ENCODE peak calls at places on chromosome 4, in ten cellular contexts. Y is amniotic epithelial cell, X is body of pancreas, L is NCI-H748 treated with DMSO at 0.1 percent for 48 hours, B is ACHN, Q is uterus, R is H1, C is NCI-H2029 treated with DMSO at 0.1 percent for 48 hours, F is glutamatergic neuron, P is NCI-H345. O is an unnamed sample.

GRCh38 chr4:180828455-180829018 is 1414.7 kb upstream of the TENM3 start:
- DNase-seq in P (no peak), Q (no peak), Y (peak), X (peak), R (no peak), L (peak), C (peak), F (no peak), B (peak), O (peak)

GRCh38 chr4:181418491-181418890 is 824.7 kb upstream of the TENM3 start:
- DNase-seq in R (no peak), B (no peak), Q (no peak), C (peak), Y (no peak), F (no peak), L (peak), P (no peak), X (no peak), O (no peak)

GRCh38 chr4:26131711-26132110 is 189.1 kb upstream of the RBPJ start:
- DNase-seq in C (no peak), F (no peak), X (no peak), R (no peak), L (no peak), B (no peak), Y (no peak), P (no peak), Q (no peak), O (no peak)

GRCh38 chr4:16140520-16141249 is 56.9 kb upstream of the PROM1 start:
- DNase-seq in C (peak), L (no peak), B (peak), Q (no peak), X (peak), Y (peak), R (no peak), F (no peak), P (no peak), O (peak)

GRCh38 chr4:1684756-1685603 is 867 bp upstream of the FAM53A start:
- DNase-seq in Q (no peak), B (no peak), C (no peak), X (no peak), L (no peak), F (no peak), P (no peak), Y (no peak), R (no peak), O (no peak)

GRCh38 chr4:10380695-10381094 is 76.5 kb downstream of the ZNF518B start:
- DNase-seq in P (no peak), L (no peak), Y (no peak), Q (no peak), B (no peak), C (no peak), F (no peak), X (no peak), R (no peak), O (no peak)

GRCh38 chr4:120008075-120008474 is 58.6 kb downstream of the MAD2L1 start:
- DNase-seq in Q (no peak), P (no peak), F (no peak), L (no peak), C (no peak), X (no peak), Y (no peak), B (no peak), R (no peak), O (no peak)

GRCh38 chr4:83252782-83253405 is 31.7 kb downstream of the COQ2 start:
- DNase-seq in L (peak), X (peak), R (peak), Q (peak), B (peak), Y (peak), C (peak), P (peak), F (peak), O (peak)

GRCh38 chr4:157838366-157838765 is 334.5 kb downstream of the GASK1B start:
- DNase-seq in X (no peak), L (no peak), P (no peak), R (no peak), B (no peak), F (no peak), Q (no peak), C (no peak), Y (peak), O (no peak)

GRCh38 chr4:109472343-109472761 is 38.7 kb downstream of the SEC24B start:
- DNase-seq in R (no peak), P (no peak), Q (no peak), L (no peak), X (no peak), C (no peak), B (peak), Y (peak), F (no peak), O (peak)

GRCh38 chr4:6873291-6873690 is 36.3 kb upstream of the TBC1D14 start:
- DNase-seq in F (no peak), P (no peak), C (no peak), R (no peak), X (no peak), Q (no peak), Y (peak), B (peak), L (no peak), O (no peak)

GRCh38 chr4:26242451-26242850 is 78.4 kb upstream of the RBPJ start:
- DNase-seq in Y (peak), L (no peak), P (no peak), C (no peak), F (no peak), Q (no peak), B (no peak), R (no peak), X (no peak), O (no peak)

GRCh38 chr4:14711259-14711658 is 291.0 kb upstream of the CPEB2 start:
- DNase-seq in L (no peak), F (no peak), P (no peak), X (no peak), C (no peak), Y (no peak), B (no peak), R (no peak), Q (no peak), O (no peak)